ENCODE peak calls at places on chromosomes 12 and 14, in four cellular contexts. W, G, K and F are unnamed samples.

GRCh38 chr14:30193791-30194407 is 266.3 kb upstream of the PRKD1 start:
- DNase-seq in W (no peak), G (no peak), K (no peak), F (no peak)

GRCh38 chr12:51820721-51821422 is 27.6 kb downstream of the FIGNL2 start:
- DNase-seq in W (no peak), G (peak; percentile 58), K (peak; percentile 75), F (no peak)

GRCh38 chr12:65532744-65533143 is 254.3 kb downstream of the MSRB3 start:
- DNase-seq in W (peak; percentile 17), G (no peak), K (no peak), F (peak; percentile 36)

GRCh38 chr14:100871234-100872186 is 32.0 kb downstream of the RTL1 start:
- DNase-seq in W (peak; percentile 21), G (no peak), K (no peak), F (peak; percentile 52)

GRCh38 chr12:55974308-55974724 is 438 bp downstream of the RAB5B start:
- DNase-seq in W (peak; percentile 47), G (peak; percentile 68), K (peak; percentile 61), F (peak; percentile 42)

GRCh38 chr12:52925717-52926595 is 21.1 kb upstream of the KRT8 start:
- DNase-seq in W (no peak), G (peak; percentile 72), K (no peak), F (no peak)

GRCh38 chr14:45199246-45199645 is 53.8 kb downstream of the MIS18BP1 start:
- DNase-seq in W (no peak), G (no peak), K (no peak), F (no peak)

GRCh38 chr12:16606201-16606849 is 363 bp upstream of the LMO3 start:
- DNase-seq in W (peak; percentile 42), G (peak; percentile 56), K (peak; percentile 27), F (no peak)

GRCh38 chr14:29553427-29553826 is 374.2 kb downstream of the PRKD1 start:
- DNase-seq in W (no peak), G (no peak), K (peak; percentile 26), F (no peak)

GRCh38 chr14:103123128-103123633 is at the start of gene TNFAIP2:
- DNase-seq in W (no peak), G (no peak), K (peak; percentile 86), F (no peak)
- TF ChIP-seq POLR2A in W (peak; percentile 22), G (peak; percentile 71), K (peak; percentile 84), F (peak; percentile 94)

GRCh38 chr12:109458771-109459208 is 18.3 kb downstream of the KCTD10 start:
- DNase-seq in W (peak; percentile 78), G (no peak), K (no peak), F (no peak)

GRCh38 chr12:109458086-109458485 is 19.0 kb downstream of the KCTD10 start:
- DNase-seq in W (peak; percentile 59), G (no peak), K (no peak), F (no peak)

GRCh38 chr12:109461049-109461845 is 15.9 kb downstream of the KCTD10 start:
- DNase-seq in W (peak; percentile 64), G (no peak), K (peak; percentile 57), F (peak; percentile 62)

GRCh38 chr12:109460538-109460937 is 16.6 kb downstream of the KCTD10 start:
- DNase-seq in W (no peak), G (no peak), K (no peak), F (no peak)

DNA sequence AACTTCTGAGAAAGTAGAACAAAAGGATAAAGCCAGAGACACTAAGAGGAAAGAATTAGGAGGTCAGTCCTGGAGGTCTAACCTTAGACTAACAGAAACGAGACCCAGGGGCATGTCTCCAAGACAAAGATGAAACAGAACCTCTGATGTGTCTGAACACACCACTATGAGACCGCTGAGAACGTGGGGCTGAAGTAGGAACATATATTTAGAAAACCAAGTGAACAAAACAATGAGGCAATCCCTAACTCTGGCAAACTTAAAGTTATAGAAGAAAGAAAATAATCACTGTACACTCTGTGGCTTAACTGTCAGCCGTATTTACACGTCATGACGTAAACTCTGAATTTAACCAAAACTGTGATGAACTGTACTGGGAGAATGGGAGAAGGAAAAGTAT is 17.9 kb downstream of the KCTD10 start:
- DNase-seq in W (no peak), G (no peak), K (no peak), F (no peak)
- TF ChIP-seq POLR2A in W (no peak), G (no peak), K (no peak), F (no peak)

DNA sequence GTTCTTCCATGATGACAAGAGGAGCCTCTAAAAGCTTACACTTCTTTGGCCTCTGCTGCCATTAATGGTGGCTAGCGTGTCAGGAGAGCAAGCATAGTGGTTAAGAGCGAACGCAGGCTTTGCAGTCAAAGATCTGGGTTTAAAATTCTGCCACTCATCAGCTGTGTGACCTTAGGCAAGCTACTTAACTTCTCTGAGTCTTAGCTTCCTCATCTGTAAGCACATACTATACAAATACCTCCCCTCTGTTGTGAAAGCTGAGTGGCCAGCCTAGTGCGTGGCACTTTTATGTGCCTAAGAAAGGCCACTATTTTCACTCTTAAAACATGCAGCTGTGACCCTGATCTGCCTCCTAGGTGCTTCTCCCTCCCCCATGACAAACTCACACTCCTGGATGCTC is 11.6 kb downstream of the APPL2 start:
- DNase-seq in W (no peak), G (no peak), K (no peak), F (no peak)
- TF ChIP-seq POLR2A in W (no peak), G (no peak), K (no peak), F (no peak)

GRCh38 chr12:57470286-57470969 is 9.2 kb downstream of the ARHGAP9 start:
- DNase-seq in W (no peak), G (no peak), K (no peak), F (no peak)

GRCh38 chr12:57465747-57466505 is 6.3 kb downstream of the GLI1 start:
- DNase-seq in W (no peak), G (no peak), K (no peak), F (no peak)

GRCh38 chr12:57467212-57467874 is 7.8 kb downstream of the GLI1 start:
- DNase-seq in W (no peak), G (no peak), K (no peak), F (no peak)

GRCh38 chr12:57469334-57470164 is 10.0 kb downstream of the GLI1 start:
- DNase-seq in W (no peak), G (no peak), K (no peak), F (no peak)

GRCh38 chr12:57467915-57468314 is 8.3 kb downstream of the GLI1 start:
- DNase-seq in W (no peak), G (no peak), K (no peak), F (no peak)
- TF ChIP-seq POLR2A in W (no peak), G (no peak), K (no peak), F (no peak)

GRCh38 chr12:10211975-10212622 is 578 bp upstream of the GABARAPL1 start:
- DNase-seq in W (peak; percentile 100), G (peak; percentile 97), K (peak; percentile 98), F (peak; percentile 83)

GRCh38 chr12:10211101-10211974 is 1.3 kb upstream of the GABARAPL1 start:
- DNase-seq in W (no peak), G (no peak), K (no peak), F (no peak)

GRCh38 chr12:10213168-10214130 is 772 bp downstream of the GABARAPL1 start:
- DNase-seq in W (peak; percentile 72), G (peak; percentile 72), K (peak; percentile 83), F (peak; percentile 33)

GRCh38 chr12:10214131-10214876 is 1.6 kb downstream of the GABARAPL1 start:
- DNase-seq in W (peak; percentile 67), G (no peak), K (no peak), F (no peak)

GRCh38 chr12:10212623-10213131 is at the start of gene GABARAPL1:
- DNase-seq in W (no peak), G (peak; percentile 84), K (peak; percentile 90), F (peak; percentile 48)
- TF ChIP-seq POLR2A in W (no peak), G (peak; percentile 86), K (peak; percentile 72), F (no peak)

GRCh38 chr12:120711411-120711810 is 1.2 kb downstream of the UNC119B start:
- DNase-seq in W (no peak), G (no peak), K (no peak), F (no peak)

GRCh38 chr12:120708646-120709045 is 1.6 kb upstream of the UNC119B start:
- DNase-seq in W (no peak), G (no peak), K (no peak), F (no peak)

GRCh38 chr12:120710805-120711296 is 593 bp downstream of the UNC119B start:
- DNase-seq in W (no peak), G (peak; percentile 23), K (no peak), F (no peak)

GRCh38 chr12:120712654-120713053 is 2.4 kb downstream of the UNC119B start:
- DNase-seq in W (no peak), G (no peak), K (no peak), F (no peak)

DNA sequence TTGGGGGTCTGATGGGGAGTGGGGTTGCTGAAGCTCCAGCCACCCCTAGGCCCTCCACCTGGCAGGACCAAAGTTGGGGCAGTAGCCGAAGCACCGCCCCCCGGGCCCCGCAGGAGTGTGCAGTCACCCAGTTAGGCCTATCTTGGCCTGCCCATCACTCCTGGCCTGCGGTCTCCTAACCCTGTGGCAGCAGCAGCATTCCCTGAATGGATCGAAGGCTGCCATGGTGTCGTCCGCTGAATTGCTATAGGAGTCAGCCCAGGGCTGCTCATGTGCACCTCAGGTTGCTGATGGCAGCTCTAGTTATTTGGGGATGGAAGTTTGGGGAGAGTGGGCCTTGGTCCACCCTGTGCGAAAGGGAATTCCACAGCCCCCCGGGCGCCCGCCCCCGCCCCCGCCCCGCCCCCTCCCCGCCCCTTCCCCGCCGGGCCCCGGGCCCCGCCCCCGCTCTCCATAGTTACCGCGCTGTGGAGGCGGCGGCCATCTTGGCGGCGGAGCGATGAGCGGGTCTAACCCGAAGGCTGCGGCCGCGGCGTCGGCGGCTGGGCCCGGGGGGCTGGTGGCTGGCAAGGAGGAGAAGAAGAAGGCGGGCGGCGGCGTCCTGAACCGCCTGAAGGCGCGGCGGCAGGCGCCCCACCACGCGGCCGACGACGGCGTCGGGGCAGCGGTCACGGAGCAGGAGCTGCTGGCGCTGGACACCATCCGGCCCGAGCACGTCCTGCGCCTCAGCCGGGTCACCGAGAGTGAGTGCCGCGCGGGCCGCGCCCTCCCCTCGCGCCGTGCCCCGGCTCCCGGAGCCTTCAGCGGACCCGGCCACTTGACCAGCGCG is at the start of gene UNC119B:
- DNase-seq in W (peak; percentile 74), G (peak; percentile 60), K (peak; percentile 84), F (peak; percentile 79)
- TF ChIP-seq POLR2A in W (peak; percentile 69), G (peak; percentile 35), K (no peak), F (peak; percentile 78)